ENCODE peak calls at places on chromosome X, in five cellular contexts. U is hepatocyte, R is fibroblast of lung, Y is PC-3, N is mammary epithelial cell. T is an unnamed sample. For H3K27me3, the result is how much of the 10 kb centered on the place peaks cover.

GRCh38 chrX:71292669-71293379 is 8.7 kb upstream of the ITGB1BP2 start:
- DNase-seq in N (no peak), R (peak), Y (peak), U (no peak), T (no peak)

GRCh38 chrX:110853610-110854009 is 58.0 kb upstream of the CHRDL1 start:
- DNase-seq in Y (peak), U (peak), R (peak), N (peak), T (peak)

GRCh38 chrX:47958943-47959342 is 44.8 kb downstream of the ZNF182 start:
- DNase-seq in N (no peak), R (no peak), U (peak), Y (peak), T (no peak)

GRCh38 chrX:9670136-9670905 is 95.3 kb downstream of the GPR143 start:
- DNase-seq in Y (no peak), R (peak), N (no peak), U (no peak), T (no peak)

GRCh38 chrX:102835504-102836146 is 101.4 kb upstream of the RAB40AL start:
- DNase-seq in U (peak), N (peak), R (peak), Y (peak), T (peak)

GRCh38 chrX:153601511-153602110 is 2.7 kb upstream of the CCNQ start:
- DNase-seq in Y (no peak), R (no peak), U (no peak), N (no peak), T (no peak)

GRCh38 chrX:40169193-40170086 is 71.7 kb upstream of the BCOR start:
- DNase-seq in N (no peak), Y (peak), U (peak), R (peak), T (peak)

GRCh38 chrX:122941801-122942200 is 242.3 kb upstream of the GRIA3 start:
- DNase-seq in Y (no peak), N (peak), R (no peak), U (no peak), T (no peak)

GRCh38 chrX:17692709-17693346 is 44.5 kb upstream of the SCML1 start:
- DNase-seq in U (no peak), N (peak), R (peak), Y (peak), T (peak)

GRCh38 chrX:67543818-67544217 is at the start of gene AR:
- DNase-seq in N (no peak), Y (no peak), R (peak), U (peak), T (peak)

GRCh38 chrX:115214151-115214550 is 19.7 kb downstream of the LRCH2 start:
- DNase-seq in U (no peak), R (no peak), N (no peak), Y (no peak), T (no peak)

GRCh38 chrX:125926295-125926694 is 239.8 kb downstream of the DCAF12L2 start:
- DNase-seq in R (no peak), N (no peak), Y (no peak), U (no peak), T (no peak)

GRCh38 chrX:72100824-72101351 is 30.8 kb downstream of the RTL5 start:
- DNase-seq in N (no peak), U (no peak), R (no peak), Y (no peak), T (no peak)

GRCh38 chrX:142251665-142252064 is 46.6 kb upstream of the MAGEC2 start:
- DNase-seq in Y (peak), R (no peak), N (peak), U (no peak), T (no peak)

GRCh38 chrX:149515954-149516602 is 11.0 kb upstream of the IDS start:
- DNase-seq in U (no peak), Y (no peak), N (no peak), R (no peak), T (no peak)

GRCh38 chrX:140501940-140502468 is 2.9 kb downstream of the SOX3 start:
- DNase-seq in Y (no peak), N (no peak), U (no peak), R (no peak), T (peak)

GRCh38 chrX:140502491-140503229 is 2.2 kb downstream of the SOX3 start:
- DNase-seq in U (no peak), Y (no peak), R (no peak), N (no peak), T (peak)

GRCh38 chrX:140504371-140505324 is at the start of gene SOX3:
- DNase-seq in Y (no peak), R (no peak), U (no peak), N (no peak), T (peak)

GRCh38 chrX:140503230-140503585 is 1.7 kb downstream of the SOX3 start:
- DNase-seq in N (no peak), U (no peak), R (no peak), Y (no peak), T (peak)

DNA sequence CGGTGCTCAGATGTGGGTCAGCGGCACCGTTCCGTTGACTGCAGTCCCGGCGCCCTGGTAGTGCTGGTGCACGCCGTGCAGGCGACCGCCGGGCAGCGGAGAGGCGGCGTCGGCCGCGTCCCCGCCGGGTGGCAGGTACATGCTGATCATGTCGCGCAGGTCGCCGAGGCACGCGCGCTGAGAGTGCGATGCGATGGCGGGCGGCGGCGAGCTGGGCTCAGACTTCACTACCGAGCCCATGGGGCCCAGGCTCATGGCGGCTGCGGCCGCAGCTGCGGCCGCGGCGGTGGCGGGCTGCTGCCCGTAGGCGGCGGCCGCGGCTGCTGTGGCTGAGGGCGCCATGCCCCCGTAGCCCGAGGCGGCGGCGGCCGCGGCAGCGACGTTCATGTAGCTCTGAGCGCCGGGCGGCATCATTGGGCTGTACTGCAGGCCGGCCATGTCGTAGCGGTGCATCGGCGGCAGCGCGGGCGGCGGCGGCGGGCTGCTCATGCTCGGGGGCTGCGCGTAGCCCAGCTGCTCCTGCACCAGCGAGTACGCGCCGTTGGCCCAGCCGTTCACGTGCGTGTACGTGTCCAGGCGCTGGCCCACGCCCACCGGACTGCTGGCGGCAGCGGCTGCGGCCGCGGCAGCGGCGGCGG is 1.0 kb downstream of the SOX3 start:
- DNase-seq in R (no peak), U (peak), Y (no peak), N (no peak), T (peak)
- H3K27me3 ChIP-seq in R (under half), U (half or more), Y (half or more), N (under half), T (under half)

DNA sequence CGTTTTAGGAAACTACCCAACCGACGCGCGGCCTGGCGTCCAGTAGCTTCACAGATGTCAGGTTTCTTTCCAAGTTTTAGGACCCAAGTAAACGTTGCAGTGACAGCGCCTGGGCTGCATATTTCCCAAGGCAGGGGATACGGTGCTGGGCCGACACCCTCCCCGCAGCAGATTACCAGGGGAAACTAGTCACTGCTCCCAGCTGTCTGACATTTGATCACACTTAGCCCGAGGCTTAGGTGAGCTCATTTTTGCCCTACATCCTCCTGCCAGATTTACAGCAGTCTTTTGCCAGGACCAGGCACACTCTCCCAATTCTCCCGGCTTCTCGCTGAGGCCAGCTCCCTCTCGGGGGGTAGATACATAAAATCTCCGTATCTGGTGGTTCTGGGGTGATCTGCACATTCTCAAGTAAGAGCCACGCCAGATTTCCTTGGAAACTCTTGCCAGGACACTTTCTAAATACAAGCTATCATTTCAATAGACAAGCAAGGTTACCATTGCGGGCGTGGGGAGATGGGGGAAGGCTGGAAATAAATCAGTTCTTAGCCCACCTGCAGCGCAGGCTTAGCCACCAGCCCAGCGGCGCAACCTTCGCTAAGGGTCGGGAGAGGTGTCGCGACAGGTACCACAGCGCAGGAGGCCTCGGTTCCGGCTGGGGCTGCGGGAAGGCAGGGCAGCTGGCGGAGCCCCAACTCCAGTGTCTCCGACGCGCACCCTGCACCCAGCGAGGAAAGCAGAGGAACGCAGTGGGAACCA is 2.5 kb upstream of the SOX3 start:
- DNase-seq in N (peak), U (no peak), Y (peak), R (no peak), T (peak)
- TF ChIP-seq EZH2 in N (peak), U (peak), Y (no peak), R (peak), T (no peak)

DNA sequence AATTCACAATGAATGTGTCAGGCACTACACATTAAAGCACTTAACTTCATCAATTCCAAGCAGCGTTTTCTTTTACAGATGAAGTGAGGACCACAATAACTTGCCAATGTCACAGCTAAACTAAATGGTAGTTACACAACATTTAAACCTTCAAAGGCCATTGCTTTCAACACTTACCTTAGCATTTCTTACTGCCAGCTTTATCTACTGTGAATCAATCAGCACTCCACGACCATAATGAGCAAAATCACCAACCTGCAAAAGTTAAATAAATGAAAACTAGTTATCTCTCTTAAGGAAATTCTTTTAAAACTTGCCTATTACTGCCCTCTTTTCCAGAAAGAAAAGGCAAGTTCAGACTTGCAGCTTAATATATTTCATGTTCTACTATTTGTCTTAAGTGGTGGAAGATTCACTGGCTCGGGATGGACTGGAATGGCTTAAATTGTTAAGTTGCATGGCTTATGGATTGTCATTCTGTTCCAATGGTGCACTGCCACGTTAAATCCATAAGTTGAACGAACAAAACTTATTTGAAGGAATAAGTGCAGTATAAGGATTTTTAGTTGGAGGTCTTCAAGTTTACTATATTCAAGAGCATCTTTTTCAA is 8.3 kb downstream of the RBMX start:
- DNase-seq in R (no peak), Y (no peak), N (no peak), U (no peak), T (no peak)
- H3K27me3 ChIP-seq in R (under half), Y (under half), N (under half), U (under half), T (under half)

DNA sequence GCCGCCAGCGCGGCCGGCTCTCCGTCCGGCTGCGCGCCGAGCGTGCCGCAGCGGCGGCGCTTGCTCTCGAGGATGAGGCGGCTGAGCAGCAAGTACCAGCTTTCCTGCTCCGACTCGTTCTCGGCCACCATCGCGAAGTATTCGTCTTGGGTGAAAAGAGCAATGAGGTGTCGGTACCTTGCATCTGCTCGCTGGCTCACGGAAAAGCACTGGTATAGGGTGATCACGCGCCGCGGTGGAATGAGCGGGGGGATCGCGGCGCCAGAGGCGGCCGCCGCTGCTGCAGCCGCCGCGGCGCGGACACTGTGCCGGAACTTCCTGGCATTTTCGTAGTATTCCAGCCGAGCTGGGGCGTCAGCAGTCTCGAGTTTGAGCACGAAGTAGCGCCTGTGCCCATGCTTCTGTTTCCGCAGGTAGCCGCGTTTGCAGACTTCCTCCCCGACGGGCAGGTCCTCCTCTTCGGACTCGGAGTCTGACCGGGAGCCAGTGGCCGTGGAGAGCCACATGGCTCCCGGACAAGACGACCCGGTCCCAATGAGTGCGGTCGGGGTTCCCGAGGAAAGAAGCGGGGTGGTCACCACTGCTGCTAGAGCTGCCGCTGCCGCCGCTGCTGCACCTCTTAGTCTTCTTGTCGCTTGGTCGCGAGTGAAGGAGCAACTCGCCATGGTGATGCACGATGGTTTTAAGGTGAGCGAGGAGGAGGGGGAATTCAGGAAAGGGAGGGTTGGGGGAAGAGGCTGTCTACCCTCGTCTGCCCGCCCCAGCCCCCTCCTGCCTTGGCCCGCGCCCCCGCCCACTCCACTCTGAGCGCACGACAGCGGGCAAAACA is 469 bp downstream of the IRS4 start:
- DNase-seq in U (peak), N (peak), R (peak), Y (no peak), T (peak)
- TF ChIP-seq EZH2 in U (no peak), N (no peak), R (no peak), Y (no peak), T (no peak)

DNA sequence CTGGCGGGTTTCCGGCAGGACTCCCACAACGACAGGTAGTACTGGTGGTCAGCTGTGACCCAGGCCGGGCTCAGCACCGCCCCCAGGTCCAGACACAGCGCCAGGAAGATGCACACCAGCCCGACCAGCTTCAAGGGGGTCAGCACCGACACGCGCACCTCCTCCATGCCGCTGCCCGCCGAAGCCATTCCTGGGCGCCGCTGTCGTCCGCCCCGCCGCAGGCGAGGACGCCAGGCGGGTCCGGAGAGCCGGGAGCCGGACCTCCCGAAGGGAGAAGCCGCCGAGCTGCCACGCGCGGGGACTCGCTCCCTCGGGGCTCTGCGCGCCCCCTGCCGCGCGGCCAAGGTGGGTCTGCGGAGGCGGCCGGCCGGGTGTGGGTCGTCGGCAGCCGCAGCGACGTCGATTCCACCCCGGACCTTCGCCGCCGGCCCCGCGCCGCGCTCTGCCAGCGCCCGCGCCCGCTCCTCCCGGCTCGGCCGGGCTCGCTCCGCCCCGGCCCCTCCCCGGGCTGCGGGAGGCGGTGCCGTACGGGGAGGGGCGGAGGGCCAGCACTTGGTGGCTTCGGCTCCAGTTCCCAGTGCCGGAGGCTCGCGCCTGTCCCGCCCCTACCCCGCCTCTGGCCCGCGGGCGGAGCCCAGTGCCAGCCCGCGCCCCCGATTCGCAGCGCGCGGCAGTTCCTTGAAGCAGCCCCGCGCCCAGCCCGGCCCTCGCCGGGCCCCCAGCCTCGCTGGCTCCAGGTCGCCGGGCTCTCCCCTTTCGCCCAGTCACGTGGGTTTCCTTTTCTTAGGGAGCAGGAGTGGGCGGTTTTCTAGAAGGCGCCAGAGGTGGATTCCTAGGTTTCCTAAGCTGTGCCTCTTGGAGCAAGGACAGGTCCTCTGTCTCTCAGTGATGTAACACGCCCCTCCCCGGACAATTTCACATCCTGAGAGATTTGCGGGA is at the start of gene TMEM47:
- DNase-seq in R (peak), N (peak), Y (peak), U (peak), T (peak)
- H3K27me3 ChIP-seq in R (under half), N (under half), Y (under half), U (under half), T (under half)

DNA sequence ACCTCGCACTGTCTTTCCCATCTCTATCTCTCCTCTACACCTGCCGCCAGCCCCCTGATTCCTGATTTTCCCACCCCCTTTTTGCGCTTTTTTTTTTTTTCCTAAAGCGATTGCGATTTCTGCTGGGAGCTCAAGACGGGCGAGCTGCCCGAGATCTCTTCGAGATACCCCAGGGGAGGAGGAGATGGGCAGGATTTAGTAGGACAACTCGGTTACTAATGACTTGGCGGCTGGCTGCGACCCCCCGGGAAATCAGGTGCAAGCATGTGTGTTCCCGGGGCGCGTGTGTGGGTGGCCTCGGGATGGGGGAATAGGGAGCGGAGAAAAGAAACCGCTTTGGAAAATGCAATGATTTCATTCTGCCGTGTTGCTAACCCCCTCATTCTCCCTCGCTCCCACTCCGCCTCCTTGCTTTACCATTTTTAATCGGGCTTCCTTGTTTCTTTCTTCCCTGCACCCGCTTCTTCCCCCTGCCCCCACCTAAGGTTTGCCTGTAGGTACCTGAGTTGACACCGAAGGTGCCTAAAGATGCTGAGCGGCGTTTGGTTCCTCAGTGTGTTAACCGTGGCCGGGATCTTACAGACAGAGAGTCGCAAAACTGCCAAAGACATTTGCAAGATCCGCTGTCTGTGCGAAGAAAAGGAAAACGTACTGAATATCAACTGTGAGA is 4.4 kb downstream of the SLITRK2 start:
- DNase-seq in Y (no peak), R (no peak), U (no peak), N (no peak), T (no peak)
- TF ChIP-seq EZH2 in Y (no peak), R (no peak), U (peak), N (no peak), T (peak)